ENCODE peak calls at places on chromosomes 5 and 9, in six cellular contexts. O is upper lobe of right lung; X is natural killer cell; U is activated T-cell treated with anti-CD3 and anti-CD28 coated beads, Interleukin-2, amount 50 U/mL, for 4 hours; A is stimulated activated naive CD8-positive, alpha-beta T cell treated with anti-CD3 and anti-CD28 coated beads, Interleukin-15, amount 100 ng/mL, for 72 hours; S is heart left ventricle. I is an unnamed sample.

GRCh38 chr9:112997236-112997941 is 14.6 kb downstream of the ZNF883 start:
- ATAC-seq in O (no peak), X (no peak), U (no peak), A (no peak), S (no peak), I (no peak)

GRCh38 chr9:131097948-131098278 is 1.6 kb downstream of the AIF1L start:
- ATAC-seq in O (no peak), X (no peak), U (no peak), A (no peak), S (no peak), I (no peak)

GRCh38 chr5:135172718-135173117 is 138.7 kb upstream of the PITX1 start:
- ATAC-seq in O (no peak), X (no peak), U (no peak), A (no peak), S (no peak), I (no peak)

GRCh38 chr5:121968910-121969607 is 7.3 kb downstream of the SRFBP1 start:
- ATAC-seq in O (peak), X (no peak), U (no peak), A (no peak), S (no peak), I (no peak)

GRCh38 chr9:78296208-78296892 is 575 bp upstream of the PSAT1 start:
- ATAC-seq in O (peak), X (no peak), U (no peak), A (no peak), S (peak), I (no peak)

GRCh38 chr5:173825215-173825865 is 62.8 kb upstream of the CPEB4 start:
- ATAC-seq in O (no peak), X (no peak), U (no peak), A (no peak), S (no peak), I (no peak)

GRCh38 chr9:136110082-136111061 is 8.3 kb downstream of the TMEM250 start:
- ATAC-seq in O (no peak), X (peak), U (peak), A (peak), S (no peak), I (no peak)

GRCh38 chr5:67166886-67167285 is 29.7 kb downstream of the CD180 start:
- ATAC-seq in O (no peak), X (no peak), U (no peak), A (peak), S (no peak), I (no peak)

GRCh38 chr5:42495908-42496307 is 72.7 kb downstream of the GHR start:
- ATAC-seq in O (no peak), X (no peak), U (no peak), A (no peak), S (no peak), I (no peak)

GRCh38 chr9:120416816-120417427 is 163.0 kb downstream of the CDK5RAP2 start:
- ATAC-seq in O (no peak), X (no peak), U (no peak), A (no peak), S (no peak), I (no peak)

GRCh38 chr5:96316487-96316886 is 116.6 kb downstream of the PCSK1 start:
- ATAC-seq in O (no peak), X (no peak), U (no peak), A (no peak), S (no peak), I (no peak)

GRCh38 chr5:94893404-94894145 is 275.1 kb downstream of the SLF1 start:
- ATAC-seq in O (no peak), X (no peak), U (no peak), A (no peak), S (no peak), I (no peak)

GRCh38 chr5:74309050-74309449 is 331.5 kb downstream of the ENC1 start:
- ATAC-seq in O (no peak), X (no peak), U (no peak), A (no peak), S (no peak), I (no peak)

GRCh38 chr9:121082075-121082474 is 7.3 kb downstream of the CNTRL start:
- ATAC-seq in O (no peak), X (no peak), U (no peak), A (no peak), S (no peak), I (no peak)

GRCh38 chr5:131647078-131647769 is 12.2 kb upstream of the RAPGEF6 start:
- ATAC-seq in O (no peak), X (no peak), U (no peak), A (no peak), S (no peak), I (peak)

GRCh38 chr5:172175263-172175719 is 12.7 kb downstream of the STK10 start:
- ATAC-seq in O (peak), X (peak), U (peak), A (peak), S (no peak), I (peak)

GRCh38 chr9:32579706-32580331 is 6.9 kb upstream of the NDUFB6 start:
- ATAC-seq in O (peak), X (peak), U (no peak), A (no peak), S (no peak), I (no peak)

GRCh38 chr9:123679330-123679987 is 250.5 kb downstream of the DENND1A start:
- ATAC-seq in O (peak), X (peak), U (peak), A (peak), S (no peak), I (peak)

GRCh38 chr5:140205952-140206351 is 31.0 kb downstream of the CYSTM1 start:
- ATAC-seq in O (no peak), X (no peak), U (no peak), A (no peak), S (peak), I (no peak)

GRCh38 chr5:178434851-178435250 is 155.3 kb downstream of the COL23A1 start:
- ATAC-seq in O (peak), X (no peak), U (no peak), A (no peak), S (peak), I (no peak)

GRCh38 chr9:37942616-37943328 is 38.8 kb upstream of the SLC25A51 start:
- ATAC-seq in O (no peak), X (no peak), U (no peak), A (no peak), S (no peak), I (no peak)

GRCh38 chr9:110391826-110392485 is 54.3 kb upstream of the TXNDC8 start:
- ATAC-seq in O (no peak), X (no peak), U (no peak), A (no peak), S (no peak), I (no peak)

GRCh38 chr5:148799737-148800527 is 26.5 kb upstream of the ADRB2 start:
- ATAC-seq in O (no peak), X (no peak), U (peak), A (peak), S (no peak), I (peak)

GRCh38 chr9:125638239-125638638 is 68.8 kb downstream of the MAPKAP1 start:
- ATAC-seq in O (no peak), X (no peak), U (no peak), A (no peak), S (no peak), I (no peak)

GRCh38 chr5:50595199-50595598 is 71.2 kb upstream of the PARP8 start:
- ATAC-seq in O (no peak), X (no peak), U (no peak), A (peak), S (no peak), I (no peak)

I was measured in stimulated activated memory B cell treated with anti-CD40 and anti-IgM and Interleukin-4, amounts not matched to agents 10 μg/mL and 1 μg/mL and 100 μg/mL, for 72 hours.